ENCODE peak calls at places on chromosomes 16 and 17, in five cellular contexts. N, E, P, J and K are unnamed samples.

GRCh38 chr17:63086483-63087185 is 120.6 kb downstream of the TANC2 start:
- DNase-seq in N (no peak), E (no peak), P (no peak), J (no peak), K (no peak)

GRCh38 chr17:64378890-64379354 is 11.7 kb downstream of the PECAM1 start:
- DNase-seq in N (no peak), E (peak), P (no peak), J (peak), K (no peak)

GRCh38 chr16:87295661-87296531 is 21.3 kb downstream of the C16orf95 start:
- DNase-seq in N (no peak), E (no peak), P (no peak), J (no peak), K (no peak)

GRCh38 chr17:66549312-66549705 is 246.9 kb downstream of the PRKCA start:
- DNase-seq in N (no peak), E (peak), P (no peak), J (no peak), K (no peak)

GRCh38 chr16:72371307-72372081 is 199.5 kb upstream of the PMFBP1 start:
- DNase-seq in N (peak), E (peak), P (no peak), J (no peak), K (peak)

GRCh38 chr17:73100363-73100762 is 7.9 kb upstream of the SLC39A11 start:
- DNase-seq in N (no peak), E (no peak), P (no peak), J (no peak), K (no peak)

GRCh38 chr17:79163071-79163470 is 88.4 kb downstream of the ENGASE start:
- DNase-seq in N (no peak), E (no peak), P (no peak), J (no peak), K (no peak)

GRCh38 chr16:67000384-67001158 is 12.2 kb downstream of the CES4A start:
- DNase-seq in N (peak), E (no peak), P (peak), J (peak), K (no peak)

GRCh38 chr16:23941025-23941424 is 105.2 kb downstream of the PRKCB start:
- DNase-seq in N (no peak), E (no peak), P (no peak), J (no peak), K (no peak)

GRCh38 chr16:14050297-14051027 is 20.7 kb upstream of the MRTFB start:
- DNase-seq in N (peak), E (no peak), P (no peak), J (no peak), K (peak)

GRCh38 chr17:34313164-34313563 is 6.1 kb upstream of the CCL8 start:
- DNase-seq in N (no peak), E (peak), P (no peak), J (no peak), K (no peak)

GRCh38 chr16:56038564-56039098 is 152.7 kb upstream of the GNAO1 start:
- DNase-seq in N (no peak), E (no peak), P (no peak), J (no peak), K (no peak)

GRCh38 chr16:87060026-87060986 is 256.9 kb downstream of the C16orf95 start:
- DNase-seq in N (peak), E (peak), P (no peak), J (no peak), K (no peak)

GRCh38 chr16:4239020-4239419 is 2.9 kb downstream of the SRL start:
- DNase-seq in N (no peak), E (no peak), P (no peak), J (no peak), K (no peak)

GRCh38 chr17:74873874-74874614 is 1.2 kb upstream of the FDXR start:
- DNase-seq in N (no peak), E (no peak), P (no peak), J (no peak), K (no peak)

GRCh38 chr17:83180996-83181481 is 101.6 kb downstream of the METRNL start:
- DNase-seq in N (no peak), E (no peak), P (no peak), J (no peak), K (no peak)
- TF ChIP-seq CTCF in N (no peak), E (no peak), P (no peak), J (no peak), K (no peak)

DNA sequence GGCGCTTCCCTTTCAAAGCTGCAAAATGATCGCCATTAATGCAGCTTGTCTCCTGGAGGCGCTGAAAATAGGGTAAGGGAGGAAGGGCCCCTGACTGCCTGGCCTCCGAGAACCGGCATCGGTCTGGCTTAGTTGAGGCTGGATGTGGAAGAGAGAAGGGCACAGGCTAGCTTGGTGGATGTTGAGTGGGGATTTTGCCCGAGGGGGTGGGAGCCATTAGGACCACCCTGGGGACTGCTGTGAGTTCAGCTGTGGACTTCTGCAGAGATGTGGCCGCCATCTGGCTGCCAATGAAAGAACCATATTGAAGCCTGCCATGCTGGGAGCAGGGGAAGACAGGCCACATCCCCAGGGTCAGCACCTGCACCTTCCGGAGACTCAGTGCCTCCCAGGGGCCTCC is 14.6 kb upstream of the GOSR2 start:
- DNase-seq in N (no peak), E (no peak), P (no peak), J (no peak), K (no peak)
- H3K4me3 ChIP-seq in N (no peak), E (no peak), P (no peak), J (no peak), K (no peak)

DNA sequence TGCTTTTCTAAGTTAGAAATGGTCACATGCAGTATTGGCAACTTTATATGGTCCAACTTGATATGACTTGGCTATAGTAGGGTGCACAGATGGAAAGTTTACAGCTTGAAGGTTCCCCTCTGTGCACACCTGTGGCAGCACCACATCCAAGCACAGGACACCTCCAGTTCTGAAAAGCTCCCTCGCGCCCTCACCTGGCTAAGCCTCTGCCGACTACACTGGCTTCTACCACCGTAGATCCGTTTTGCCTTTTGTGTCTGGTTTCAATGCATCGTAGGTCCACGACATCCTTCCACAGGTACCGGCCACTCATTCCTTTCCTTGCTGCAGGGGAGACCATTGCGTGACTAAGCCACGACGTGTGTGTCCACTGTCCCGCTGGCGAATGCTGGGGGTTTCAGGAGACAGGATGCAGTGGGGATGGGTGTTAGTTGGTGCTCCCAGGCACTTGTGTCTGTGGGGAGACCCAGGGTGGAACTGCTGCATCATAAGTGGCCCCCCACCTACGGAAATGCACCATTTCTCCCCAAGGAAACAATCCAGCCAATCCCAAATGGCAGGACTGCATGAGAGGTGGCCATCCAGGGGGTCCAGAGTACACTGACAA is 4.9 kb upstream of the RASD1 start:
- DNase-seq in N (peak), E (no peak), P (no peak), J (peak), K (no peak)
- TF ChIP-seq CTCF in N (peak), E (peak), P (no peak), J (no peak), K (no peak)

GRCh38 chr16:57621521-57622268 is 6.7 kb upstream of the ADGRG1 start:
- DNase-seq in N (no peak), E (no peak), P (no peak), J (peak), K (no peak)

GRCh38 chr16:57619133-57619605 is 9.3 kb upstream of the ADGRG1 start:
- DNase-seq in N (no peak), E (no peak), P (peak), J (no peak), K (no peak)

GRCh38 chr16:57620316-57621231 is 7.9 kb upstream of the ADGRG1 start:
- DNase-seq in N (no peak), E (no peak), P (peak), J (peak), K (no peak)

GRCh38 chr16:57618306-57619132 is 9.9 kb upstream of the ADGRG1 start:
- DNase-seq in N (no peak), E (no peak), P (no peak), J (peak), K (no peak)

DNA sequence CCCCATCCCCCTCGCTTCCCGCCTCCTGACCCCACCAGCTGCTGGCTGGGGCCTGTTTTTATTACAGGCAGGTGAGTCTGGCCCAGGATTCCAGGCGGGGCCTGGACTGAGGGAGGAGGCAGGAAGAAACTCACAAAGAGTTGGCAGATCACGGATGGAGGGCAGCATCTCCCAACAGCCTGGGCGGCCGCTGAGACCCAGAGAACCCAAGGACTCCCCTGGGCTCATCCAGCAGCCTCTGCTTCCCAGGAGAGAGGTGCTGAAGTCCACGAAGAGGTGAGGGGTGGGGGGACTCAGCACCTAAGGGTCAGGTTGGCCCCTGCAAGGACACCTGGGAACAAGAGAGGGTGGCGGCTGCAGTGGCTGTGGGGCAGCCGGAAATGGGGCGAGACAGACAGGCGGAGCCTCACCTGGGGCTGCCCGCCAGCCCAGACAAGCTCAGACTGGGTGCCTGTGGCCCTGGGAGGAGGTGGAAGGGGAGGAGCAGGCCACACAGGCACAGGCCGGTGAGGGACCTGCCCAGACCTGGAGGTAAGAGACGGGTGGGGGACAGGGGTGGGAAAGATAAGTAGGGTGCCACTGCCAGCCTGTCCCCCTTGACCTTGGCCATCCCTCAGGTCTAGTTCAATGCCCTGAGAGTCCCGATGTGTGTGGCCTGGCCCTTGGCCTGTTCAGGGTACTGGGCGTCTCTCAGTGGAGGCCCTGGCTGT is 8.7 kb upstream of the ADGRG1 start:
- DNase-seq in N (no peak), E (no peak), P (peak), J (peak), K (no peak)
- H3K4me3 ChIP-seq in N (no peak), E (no peak), P (no peak), J (peak), K (peak)

DNA sequence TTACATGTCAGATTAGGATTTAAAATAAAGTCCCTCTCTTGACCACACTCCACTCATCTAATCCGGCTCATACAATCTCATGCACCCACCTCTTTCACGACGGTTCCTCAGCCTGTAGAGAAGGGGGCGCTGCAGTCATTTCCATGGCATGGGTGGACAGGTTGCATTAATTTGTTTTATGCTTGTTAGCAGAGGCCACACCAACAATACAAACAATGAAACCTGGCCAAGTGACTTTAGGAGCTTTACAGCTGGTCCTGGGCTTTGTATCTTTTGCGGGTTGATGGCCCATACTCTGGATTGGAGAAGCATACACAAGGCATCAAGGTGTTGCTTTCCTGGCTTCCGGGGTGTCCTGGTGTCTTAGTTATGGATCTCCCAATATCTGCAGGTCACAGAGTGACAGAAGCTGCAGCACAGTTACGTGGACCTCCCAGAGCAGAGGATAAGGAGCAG is 9.7 kb upstream of the SNF8 start:
- DNase-seq in N (peak), E (peak), P (no peak), J (no peak), K (no peak)
- TF ChIP-seq CTCF in N (peak), E (peak), P (no peak), J (no peak), K (peak)

GRCh38 chr16:89167425-89167941 is 4.1 kb upstream of the CDH15 start:
- DNase-seq in N (peak), E (peak), P (peak), J (peak), K (no peak)
- H3K4me3 ChIP-seq in N (no peak), E (no peak), P (no peak), J (no peak), K (no peak)

DNA sequence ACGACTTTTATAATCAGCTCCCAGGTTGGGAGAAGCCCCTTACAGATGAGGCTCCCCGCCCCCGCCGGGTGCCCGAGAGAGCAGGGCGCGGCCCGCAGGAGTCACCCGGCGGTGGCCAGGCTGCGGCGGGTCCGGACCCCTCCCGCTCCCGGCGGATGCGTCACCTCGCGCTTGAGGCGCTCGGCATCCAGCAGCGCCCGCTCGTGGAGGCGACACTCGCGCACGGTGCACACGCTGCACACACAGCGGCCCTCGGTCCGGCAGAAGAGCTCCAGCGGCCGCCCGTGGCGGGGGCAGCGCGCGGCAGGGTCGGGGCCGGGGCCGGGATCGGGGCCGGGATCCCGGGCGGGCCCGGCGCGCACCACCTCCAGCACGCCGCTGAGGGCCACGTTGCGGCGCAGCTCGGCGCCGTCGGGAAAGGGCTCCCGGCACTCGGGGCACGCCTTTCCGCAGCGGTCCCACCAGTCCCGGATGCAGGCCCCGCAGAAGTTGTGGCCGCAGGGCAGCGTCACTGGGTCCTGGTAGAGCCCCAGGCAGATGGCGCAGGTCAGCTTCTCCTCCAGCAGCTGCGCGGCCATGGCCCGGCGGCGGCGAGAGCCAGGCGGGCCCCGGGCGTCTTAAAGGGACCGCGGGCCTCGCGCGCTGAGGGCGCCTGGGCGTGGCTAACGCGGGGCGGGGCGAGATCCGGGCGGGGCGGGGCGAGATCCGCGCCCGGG is at the start of gene TRIM65:
- DNase-seq in N (peak), E (peak), P (peak), J (peak), K (no peak)
- TF ChIP-seq CTCF in N (peak), E (no peak), P (peak), J (peak), K (no peak)